ENCODE peak calls at places on chromosomes 7 and 10, in four cellular contexts. F is H1, L is K562, N is GM12878. W is an unnamed sample.

GRCh38 chr10:119865699-119866240 is 6.9 kb downstream of the MCMBP start:
- DNase-seq in F (no peak), L (no peak), N (no peak), W (no peak)

GRCh38 chr7:110587294-110587693 is 503.6 kb upstream of the LRRN3 start:
- DNase-seq in F (no peak), L (no peak), N (no peak), W (no peak)

GRCh38 chr10:97916586-97916985 is 66.9 kb downstream of the GOLGA7B start:
- DNase-seq in F (no peak), L (no peak), N (no peak), W (no peak)

GRCh38 chr7:155230169-155230593 is 67.5 kb upstream of the INSIG1 start:
- DNase-seq in F (no peak), L (no peak), N (no peak), W (peak; percentile 99)

GRCh38 chr10:58206251-58206650 is 61.4 kb downstream of the IPMK start:
- DNase-seq in F (no peak), L (no peak), N (no peak), W (no peak)

GRCh38 chr7:3984456-3984855 is 683.4 kb downstream of the SDK1 start:
- DNase-seq in F (no peak), L (no peak), N (no peak), W (no peak)

GRCh38 chr10:64760371-64760770 is 1239.2 kb downstream of the REEP3 start:
- DNase-seq in F (no peak), L (no peak), N (no peak), W (no peak)

GRCh38 chr10:99431190-99431549 is 746 bp upstream of the GOT1 start:
- DNase-seq in F (no peak), L (peak; percentile 69), N (no peak), W (peak; percentile 41)

GRCh38 chr7:128827971-128828711 is 2.1 kb upstream of the FLNC start:
- DNase-seq in F (no peak), L (peak; percentile 75), N (no peak), W (peak; percentile 88)

GRCh38 chr10:11142809-11143208 is 125.1 kb downstream of the CELF2 start:
- DNase-seq in F (no peak), L (peak; percentile 21), N (no peak), W (no peak)

GRCh38 chr10:3548702-3549101 is 236.3 kb downstream of the KLF6 start:
- DNase-seq in F (no peak), L (peak; percentile 45), N (no peak), W (peak; percentile 47)

GRCh38 chr10:103793920-103794883 is 61.2 kb downstream of the SH3PXD2A start:
- DNase-seq in F (no peak), L (no peak), N (no peak), W (no peak)

GRCh38 chr10:31153692-31154091 is 122.0 kb upstream of the ZNF438 start:
- DNase-seq in F (no peak), L (no peak), N (no peak), W (no peak)

GRCh38 chr7:43568529-43568928 is 14.4 kb upstream of the STK17A start:
- DNase-seq in F (no peak), L (no peak), N (no peak), W (no peak)

GRCh38 chr7:111074071-111074771 is 16.7 kb upstream of the LRRN3 start:
- DNase-seq in F (no peak), L (peak; percentile 41), N (no peak), W (no peak)

GRCh38 chr7:142323706-142324105 is 65.8 kb upstream of the PRSS58 start:
- DNase-seq in F (peak; percentile 50), L (peak; percentile 73), N (no peak), W (no peak)

GRCh38 chr7:98213296-98213873 is 2.1 kb downstream of the BHLHA15 start:
- DNase-seq in F (no peak), L (no peak), N (no peak), W (no peak)

GRCh38 chr10:126252884-126253612 is 135.2 kb downstream of the ADAM12 start:
- DNase-seq in F (no peak), L (peak; percentile 16), N (no peak), W (peak; percentile 100)

GRCh38 chr10:90407116-90407515 is 450.7 kb downstream of the HTR7 start:
- DNase-seq in F (no peak), L (no peak), N (no peak), W (peak; percentile 76)

GRCh38 chr7:25849361-25850184 is 302.4 kb upstream of the NFE2L3 start:
- DNase-seq in F (no peak), L (peak; percentile 83), N (no peak), W (peak; percentile 91)

GRCh38 chr10:112235141-112235540 is 48.1 kb upstream of the TECTB start:
- DNase-seq in F (no peak), L (no peak), N (no peak), W (no peak)

GRCh38 chr7:109964780-109965179 is 1126.1 kb upstream of the LRRN3 start:
- DNase-seq in F (no peak), L (no peak), N (no peak), W (peak; percentile 7)

GRCh38 chr10:103327906-103328305 is 23.0 kb downstream of the PCGF6 start:
- DNase-seq in F (no peak), L (no peak), N (no peak), W (no peak)

GRCh38 chr7:16918288-16918895 is 36.6 kb upstream of the AGR3 start:
- DNase-seq in F (no peak), L (peak; percentile 59), N (no peak), W (peak; percentile 64)

GRCh38 chr10:43942096-43942885 is 293.6 kb upstream of the ZNF32 start:
- DNase-seq in F (no peak), L (no peak), N (no peak), W (no peak)
- TF ChIP-seq CHD1 in F (no peak), L (no peak), N (no peak), W (no peak)

GRCh38 chr7:144937199-144937598 is 101.3 kb upstream of the TPK1 start:
- DNase-seq in F (no peak), L (no peak), N (no peak), W (no peak)

GRCh38 chr7:144936314-144936713 is 100.5 kb upstream of the TPK1 start:
- DNase-seq in F (no peak), L (peak; percentile 6), N (no peak), W (no peak)

GRCh38 chr7:144941127-144941526 is 105.3 kb upstream of the TPK1 start:
- DNase-seq in F (no peak), L (no peak), N (no peak), W (no peak)
- TF ChIP-seq CHD1 in F (no peak), L (no peak), N (no peak), W (no peak)

DNA sequence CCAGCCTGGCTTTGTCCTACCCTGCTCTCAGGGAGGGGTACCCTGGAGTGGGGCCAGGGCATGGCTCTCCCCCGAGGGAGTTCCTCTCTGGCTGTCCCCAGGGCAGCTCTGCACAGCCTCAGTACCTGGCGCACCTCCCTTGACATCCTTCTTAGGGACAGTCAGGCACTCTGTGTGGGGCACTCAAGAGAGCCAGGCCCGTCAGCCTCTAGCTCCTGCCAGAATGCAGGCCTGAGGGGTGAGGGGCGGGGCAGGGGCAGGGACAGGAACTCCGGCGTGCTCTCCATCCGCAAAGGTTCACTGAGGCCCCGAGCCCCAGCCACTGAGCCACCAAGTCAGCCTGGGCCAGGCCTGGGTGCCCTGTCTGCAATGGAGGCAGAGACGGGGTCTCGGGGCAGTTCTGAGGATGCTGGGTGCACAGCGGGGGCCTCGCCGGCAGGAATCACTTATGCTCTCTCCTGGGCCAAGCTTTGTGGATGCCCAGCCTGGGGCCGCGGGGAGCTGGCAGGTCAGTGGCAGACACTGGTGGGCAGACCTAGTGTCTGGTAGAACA is 10.1 kb downstream of the LIMK1 start:
- DNase-seq in F (no peak), L (no peak), N (no peak), W (no peak)
- TF ChIP-seq CHD1 in F (no peak), L (no peak), N (no peak), W (no peak)

GRCh38 chr10:78177013-78177370 is 143.3 kb downstream of the RPS24 start:
- DNase-seq in F (no peak), L (no peak), N (no peak), W (no peak)
- TF ChIP-seq CHD1 in F (no peak), L (no peak), N (no peak), W (no peak)

GRCh38 chr7:73891178-73891885 is 30.4 kb downstream of the TMEM270 start:
- DNase-seq in F (no peak), L (peak; percentile 30), N (no peak), W (peak; percentile 37)

GRCh38 chr7:73893342-73894101 is 32.6 kb downstream of the TMEM270 start:
- DNase-seq in F (no peak), L (no peak), N (no peak), W (peak; percentile 29)

GRCh38 chr7:73894851-73895441 is 34.0 kb downstream of the TMEM270 start:
- DNase-seq in F (no peak), L (no peak), N (no peak), W (peak; percentile 96)

GRCh38 chr7:73890541-73891147 is 29.7 kb downstream of the TMEM270 start:
- DNase-seq in F (no peak), L (no peak), N (no peak), W (no peak)

DNA sequence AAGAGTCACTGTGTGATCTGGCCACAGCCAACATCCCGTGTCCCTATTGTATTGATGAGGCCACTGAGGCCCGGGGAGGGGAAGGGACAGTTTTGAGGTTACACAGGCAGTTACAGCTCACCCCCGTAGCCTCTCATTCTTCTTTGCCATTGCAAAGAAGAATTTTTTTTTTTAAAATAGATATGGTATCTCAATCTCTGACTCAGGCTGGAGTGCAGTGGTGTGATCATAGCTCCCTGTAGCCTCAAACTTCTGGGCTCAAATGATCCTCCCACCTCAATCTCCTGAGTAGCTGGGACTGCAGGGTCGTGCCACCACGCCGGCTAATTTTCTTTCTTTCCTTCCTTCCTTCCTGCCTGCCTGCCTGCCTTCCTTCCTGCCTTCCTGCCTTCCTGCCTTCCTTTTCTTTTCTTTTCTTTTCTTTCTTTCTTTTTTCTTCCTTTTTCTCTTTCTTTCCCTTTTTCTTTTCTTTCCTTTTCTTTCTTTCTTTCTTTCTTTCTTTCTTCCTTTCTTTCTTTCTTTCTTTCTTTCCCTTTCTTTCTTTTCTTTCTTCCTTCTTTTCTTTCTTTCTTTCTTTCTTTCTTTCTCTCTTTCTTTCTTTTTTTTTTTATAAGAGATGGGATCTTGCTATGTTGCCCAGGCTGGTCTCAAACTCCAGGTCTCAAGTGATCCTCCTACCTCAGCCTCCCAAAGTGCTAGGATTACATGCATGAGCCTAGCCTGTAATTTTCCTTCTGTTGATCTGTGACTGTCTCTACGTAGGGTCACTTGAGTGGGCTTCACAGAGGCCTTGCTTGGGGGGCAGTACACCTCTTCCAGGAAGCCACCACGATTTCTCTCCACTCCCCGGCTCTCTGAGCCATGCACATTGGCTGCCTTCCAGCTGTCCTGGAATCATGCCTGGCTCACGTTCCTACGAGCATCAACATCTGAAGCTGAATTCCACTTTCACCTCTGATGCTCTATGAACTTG is 31.3 kb downstream of the TMEM270 start:
- DNase-seq in F (no peak), L (peak; percentile 40), N (no peak), W (peak; percentile 79)
- TF ChIP-seq CHD1 in F (no peak), L (no peak), N (no peak), W (no peak)

DNA sequence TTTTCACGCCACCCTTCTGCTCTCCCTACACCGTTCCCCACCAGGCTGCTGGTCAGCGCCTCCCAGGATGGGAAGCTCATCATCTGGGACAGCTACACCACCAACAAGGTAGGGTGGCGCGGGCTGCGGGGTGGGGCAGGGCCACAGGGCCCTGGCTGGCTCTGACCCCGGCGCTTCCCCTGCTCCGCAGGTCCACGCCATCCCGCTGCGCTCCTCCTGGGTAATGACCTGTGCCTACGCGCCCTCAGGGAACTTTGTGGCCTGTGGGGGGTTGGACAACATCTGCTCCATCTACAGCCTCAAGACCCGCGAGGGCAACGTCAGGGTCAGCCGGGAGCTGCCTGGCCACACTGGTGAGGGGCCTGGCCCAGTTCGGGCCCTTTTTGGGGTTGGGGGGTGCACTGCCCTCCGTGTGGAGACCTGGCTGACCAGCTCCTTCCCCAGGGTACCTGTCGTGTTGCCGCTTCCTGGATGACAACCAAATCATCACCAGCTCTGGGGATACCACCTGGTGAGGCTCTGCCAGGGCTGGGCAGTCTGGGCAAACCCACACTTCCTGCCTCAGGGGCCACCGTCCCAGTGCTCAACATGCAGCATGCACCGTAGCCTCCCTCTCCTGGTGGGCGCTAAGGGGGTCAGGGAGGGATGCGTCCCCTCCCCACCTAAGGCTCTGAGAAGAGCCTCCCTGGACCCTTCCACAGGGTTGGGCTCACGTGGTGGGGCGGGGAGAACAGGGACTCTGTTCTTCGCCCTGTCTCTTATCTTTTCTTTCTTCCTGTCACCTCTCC is 4.0 kb downstream of the GNB2 start:
- DNase-seq in F (no peak), L (no peak), N (no peak), W (no peak)
- TF ChIP-seq CHD1 in F (no peak), L (no peak), N (no peak), W (no peak)